ENCODE peak calls at places on chromosomes 6 and 20, in six cellular contexts. L is pancreas, I is lung, P is GM23338, A is Panc1, D is hepatocyte. G is an unnamed sample. For H3K36me3, the result is how much of the 10 kb centered on the place peaks cover.

GRCh38 chr6:10385512-10386132 is 29.3 kb downstream of the TFAP2A start:
- DNase-seq in I (no peak), L (no peak), P (peak), A (no peak), D (no peak), G (no peak)

GRCh38 chr6:136657629-136658028 is 107.4 kb upstream of the MAP7 start:
- DNase-seq in I (no peak), D (peak), P (no peak), A (no peak), L (no peak), G (no peak)

GRCh38 chr20:36465109-36466080 is 75.9 kb upstream of the MYL9 start:
- DNase-seq in D (peak), A (peak), L (peak), P (peak), I (no peak), G (no peak)

GRCh38 chr6:52390361-52390727 is 28.4 kb downstream of the PAQR8 start:
- DNase-seq in A (no peak), L (no peak), P (no peak), I (no peak), D (peak), G (peak)

GRCh38 chr6:110415297-110415916 is at the start of gene DDO:
- DNase-seq in P (no peak), A (no peak), I (peak), L (peak), D (no peak), G (peak)

GRCh38 chr6:161186173-161186769 is 87.6 kb downstream of the AGPAT4 start:
- DNase-seq in L (no peak), P (no peak), I (no peak), D (no peak), A (peak), G (peak)

GRCh38 chr6:128112494-128112893 is 211.6 kb upstream of the THEMIS start:
- DNase-seq in A (no peak), I (no peak), P (no peak), L (no peak), D (peak), G (no peak)

GRCh38 chr20:23340524-23340923 is 10.1 kb upstream of the NXT1 start:
- DNase-seq in A (peak), I (peak), P (peak), L (peak), D (peak), G (peak)

GRCh38 chr6:119602215-119603178 is 252.9 kb upstream of the MAN1A1 start:
- DNase-seq in D (no peak), A (no peak), P (no peak), L (no peak), I (no peak), G (no peak)

DNA sequence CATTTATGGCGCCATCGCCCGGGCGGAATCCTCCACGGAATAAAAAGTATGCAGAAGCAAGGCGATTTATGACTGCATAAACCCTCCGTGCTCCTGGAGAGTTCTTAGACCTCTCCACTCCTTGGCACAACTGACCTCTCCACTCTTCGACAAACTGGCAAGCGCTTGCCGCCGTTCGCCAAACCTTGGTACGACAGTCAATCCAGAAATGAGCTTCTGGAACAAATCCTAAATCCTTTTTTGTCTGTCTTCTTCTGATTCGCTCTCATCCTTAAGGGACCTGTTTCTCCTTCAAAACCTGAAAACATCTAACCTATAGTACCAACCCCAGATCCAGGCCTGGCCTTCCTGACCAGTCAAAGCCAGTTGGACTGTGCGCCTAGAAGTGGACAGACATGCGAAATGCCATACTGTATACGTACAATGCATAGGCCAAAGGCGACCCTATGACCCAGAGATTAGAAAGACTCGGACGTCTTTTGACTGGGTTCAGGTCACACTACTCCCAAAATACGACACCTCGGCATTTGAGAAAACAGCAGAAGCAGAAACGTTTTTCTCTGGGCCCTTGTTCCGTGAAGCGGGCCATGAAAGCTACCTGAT is 59.4 kb downstream of the TRIM27 start:
- DNase-seq in L (no peak), I (no peak), P (no peak), A (no peak), D (no peak), G (no peak)
- H3K4me3 ChIP-seq in L (peak), I (peak), P (peak), A (peak), D (peak), G (peak)

GRCh38 chr6:125995972-125996580 is 9.7 kb downstream of the TRMT11 start:
- DNase-seq in I (peak), D (peak), P (peak), A (peak), L (peak), G (no peak)
- TF ChIP-seq CTCF in I (peak), D (peak), P (peak), A (peak), L (peak), G (peak)

DNA sequence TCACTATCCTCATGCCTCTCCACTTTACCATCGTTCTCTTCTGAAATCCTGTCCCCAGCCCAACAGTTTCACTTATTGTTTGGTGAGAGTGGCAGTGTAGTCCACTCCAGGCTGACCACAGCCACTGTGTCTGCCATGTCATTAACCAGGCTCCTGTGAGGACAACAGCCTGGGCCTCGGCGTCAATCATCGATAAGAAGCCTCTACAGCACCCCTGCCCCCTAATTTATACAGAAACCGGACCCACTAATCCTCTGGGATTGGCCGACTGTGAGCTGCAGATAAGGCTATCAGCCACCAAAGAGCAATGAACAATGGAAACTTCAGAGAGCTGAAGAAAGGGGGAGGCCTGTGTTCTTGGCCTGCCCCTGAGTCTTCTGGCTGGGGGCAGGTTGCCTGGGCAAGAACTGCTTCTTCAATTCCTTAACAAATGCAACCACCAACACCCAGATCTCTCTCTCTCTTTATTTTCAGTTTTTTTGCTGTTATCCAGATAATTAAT is 3.4 kb downstream of the EGFL8 start:
- DNase-seq in D (no peak), I (no peak), A (no peak), P (no peak), L (no peak), G (no peak)
- H3K36me3 ChIP-seq in D (under half), I (under half), A (under half), P (under half), L (under half), G (under half)

DNA sequence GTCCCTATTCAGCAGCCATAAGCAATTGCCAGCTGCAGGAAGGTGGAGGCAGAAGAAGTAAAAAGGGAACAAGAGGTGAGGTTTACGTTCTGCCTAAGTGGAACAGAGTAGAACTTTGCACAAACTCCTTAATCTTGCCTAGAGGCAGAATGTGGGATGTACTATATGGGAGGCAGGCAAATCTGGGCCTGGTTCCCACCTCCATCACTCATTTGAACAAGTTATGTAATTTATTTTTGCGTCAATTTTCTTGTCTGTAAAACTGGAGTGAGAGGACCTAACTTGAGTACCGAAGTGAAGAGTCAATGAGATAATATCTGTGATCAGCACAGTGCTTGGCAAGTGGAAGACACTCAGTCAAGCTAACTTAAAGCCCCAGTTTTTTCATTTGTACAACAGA is 2.0 kb upstream of the TPBG start:
- DNase-seq in I (no peak), P (no peak), D (no peak), L (no peak), A (no peak), G (no peak)
- H3K4me3 ChIP-seq in I (no peak), P (no peak), D (no peak), L (no peak), A (no peak), G (no peak)

DNA sequence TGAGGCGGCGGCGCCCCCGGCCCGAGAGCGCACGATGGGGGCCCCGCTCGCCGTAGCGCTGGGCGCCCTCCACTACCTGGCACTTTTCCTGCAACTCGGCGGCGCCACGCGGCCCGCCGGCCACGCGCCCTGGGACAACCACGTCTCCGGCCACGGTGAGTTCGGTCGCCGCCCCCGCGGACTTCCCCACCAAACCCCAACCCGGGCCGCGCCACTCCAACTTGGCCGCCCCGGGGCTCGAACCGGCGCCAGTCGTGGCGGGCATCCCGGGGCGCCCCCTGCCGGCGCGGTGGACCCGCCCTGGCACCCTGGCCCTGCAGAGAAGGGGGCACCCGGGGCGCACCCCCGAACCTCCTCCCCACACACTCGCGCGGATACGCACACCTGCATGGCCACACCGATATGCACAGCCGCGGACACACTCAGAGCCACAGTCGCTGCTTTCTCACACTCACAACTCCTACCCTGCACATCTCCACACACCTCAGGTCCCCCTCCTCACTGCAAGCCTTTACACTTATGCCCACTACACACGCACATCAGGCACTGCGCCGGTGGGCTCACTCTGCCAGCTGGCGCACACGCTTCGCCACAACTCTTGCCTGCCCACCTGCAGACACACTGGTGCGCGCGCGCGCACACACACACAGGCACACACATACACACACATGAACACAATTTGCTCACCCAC is 535 bp downstream of the VSTM2L start:
- DNase-seq in L (no peak), I (no peak), A (no peak), P (peak), D (no peak), G (no peak)
- TF ChIP-seq CTCF in L (no peak), I (no peak), A (peak), P (peak), D (peak), G (peak)

GRCh38 chr6:78948785-78949184 is 81.4 kb downstream of the IRAK1BP1 start:
- DNase-seq in A (no peak), D (no peak), P (no peak), I (no peak), L (no peak), G (no peak)

GRCh38 chr6:78954740-78955139 is 87.4 kb downstream of the IRAK1BP1 start:
- DNase-seq in I (no peak), A (no peak), P (no peak), D (no peak), L (no peak), G (no peak)

GRCh38 chr6:78947962-78948361 is 80.6 kb downstream of the IRAK1BP1 start:
- DNase-seq in I (no peak), A (no peak), P (no peak), D (no peak), L (no peak), G (no peak)

GRCh38 chr6:78953798-78954197 is 86.4 kb downstream of the IRAK1BP1 start:
- DNase-seq in I (no peak), L (no peak), P (no peak), D (no peak), A (no peak), G (no peak)

GRCh38 chr6:78952362-78952761 is 85.0 kb downstream of the IRAK1BP1 start:
- DNase-seq in L (no peak), D (no peak), P (no peak), I (no peak), A (no peak), G (no peak)
- H3K36me3 ChIP-seq in L (under half), D (under half), P (under half), I (under half), A (under half), G (under half)

GRCh38 chr20:11168026-11168425 is 494.2 kb upstream of the JAG1 start:
- DNase-seq in P (no peak), A (no peak), I (no peak), L (no peak), D (no peak), G (no peak)
- H3K4me3 ChIP-seq in P (no peak), A (no peak), I (no peak), L (no peak), D (no peak), G (no peak)

DNA sequence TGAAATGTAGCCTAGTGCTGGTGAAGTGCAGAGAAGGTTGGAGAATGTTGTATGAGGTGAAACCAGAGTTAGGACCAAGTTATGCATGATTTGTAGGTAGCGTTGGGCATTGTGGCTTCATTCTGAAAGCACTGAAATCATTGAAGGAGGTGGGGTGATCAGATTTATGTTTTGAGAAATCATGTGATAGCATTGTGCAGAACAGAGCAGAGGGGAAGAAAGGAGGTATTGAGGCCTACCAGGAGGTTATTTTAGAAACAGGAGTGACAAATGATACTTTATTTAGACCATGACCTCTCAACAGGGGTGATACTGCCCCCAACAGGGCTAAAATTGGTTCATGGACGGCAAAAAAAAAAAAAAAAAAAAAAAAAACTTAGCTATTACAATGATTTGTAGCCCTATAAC is 15.6 kb upstream of the HMGN3 start:
- DNase-seq in I (no peak), D (no peak), P (peak), A (no peak), L (no peak), G (no peak)
- TF ChIP-seq CTCF in I (no peak), D (no peak), P (peak), A (peak), L (no peak), G (peak)

DNA sequence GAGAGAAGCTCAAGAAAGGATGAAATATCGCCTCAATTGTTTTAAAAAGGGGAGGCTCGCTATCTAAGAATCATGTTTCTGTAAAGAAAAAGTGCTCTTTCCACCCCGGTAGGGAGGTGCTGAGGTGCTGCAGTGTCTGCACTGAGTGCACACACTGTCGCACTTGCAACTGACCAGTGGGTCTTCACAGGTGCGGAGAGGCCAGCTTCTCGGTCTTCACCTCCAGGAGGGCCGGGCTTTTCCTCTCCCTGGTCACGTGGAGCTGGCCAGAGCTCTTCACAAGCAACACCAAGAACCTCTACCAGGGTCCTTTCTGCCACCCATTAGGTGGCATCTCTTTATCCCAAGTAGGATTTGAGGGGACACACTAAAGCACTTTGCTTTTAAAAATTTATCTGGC is 27.8 kb upstream of the TCFL5 start:
- DNase-seq in I (no peak), P (no peak), A (no peak), D (no peak), L (no peak), G (no peak)
- H3K36me3 ChIP-seq in I (half or more), P (half or more), A (under half), D (under half), L (under half), G (under half)

G was measured in kidney epithelial cell.